ENCODE peak calls at places on chromosomes 5 and 9, in five cellular contexts. One of them, this sample, is unnamed.

GRCh38 chr5:18744990-18745590 is 1110.8 kb downstream of the TAF11L14 start:
- DNase-seq in cardiac muscle cell: no peak
- DNase-seq in T-helper 2 cell: peak; percentile 84
- DNase-seq in OCI-LY7: peak; percentile 9
- DNase-seq in NCI-H2171 treated with DMSO at 0.1 percent for 48 hours: no peak
- DNase-seq in this sample: peak; percentile 22

GRCh38 chr5:26872337-26872736 is 166.0 kb downstream of the CDH9 start:
- DNase-seq in cardiac muscle cell: no peak
- DNase-seq in T-helper 2 cell: no peak
- DNase-seq in OCI-LY7: no peak
- DNase-seq in NCI-H2171 treated with DMSO at 0.1 percent for 48 hours: no peak
- DNase-seq in this sample: no peak

GRCh38 chr5:67214036-67214435 is 17.4 kb upstream of the CD180 start:
- DNase-seq in cardiac muscle cell: no peak
- DNase-seq in T-helper 2 cell: no peak
- DNase-seq in OCI-LY7: no peak
- DNase-seq in NCI-H2171 treated with DMSO at 0.1 percent for 48 hours: no peak
- DNase-seq in this sample: no peak

GRCh38 chr9:124257865-124258764 is at the start of gene NEK6:
- DNase-seq in cardiac muscle cell: peak; percentile 63
- DNase-seq in T-helper 2 cell: peak; percentile 74
- DNase-seq in OCI-LY7: peak; percentile 50
- DNase-seq in NCI-H2171 treated with DMSO at 0.1 percent for 48 hours: no peak
- DNase-seq in this sample: no peak

GRCh38 chr5:66223637-66224036 is 79.5 kb downstream of the SREK1 start:
- DNase-seq in cardiac muscle cell: no peak
- DNase-seq in T-helper 2 cell: peak; percentile 11
- DNase-seq in OCI-LY7: peak; percentile 24
- DNase-seq in NCI-H2171 treated with DMSO at 0.1 percent for 48 hours: no peak
- DNase-seq in this sample: no peak

GRCh38 chr9:1050125-1050895 is at the start of gene DMRT2:
- DNase-seq in cardiac muscle cell: peak; percentile 93
- DNase-seq in T-helper 2 cell: peak; percentile 72
- DNase-seq in OCI-LY7: peak; percentile 93
- DNase-seq in NCI-H2171 treated with DMSO at 0.1 percent for 48 hours: peak; percentile 97
- DNase-seq in this sample: no peak

GRCh38 chr5:151078490-151079262 is 2.2 kb downstream of the TNIP1 start:
- DNase-seq in cardiac muscle cell: no peak
- DNase-seq in T-helper 2 cell: peak; percentile 91
- DNase-seq in OCI-LY7: peak; percentile 42
- DNase-seq in NCI-H2171 treated with DMSO at 0.1 percent for 48 hours: no peak
- DNase-seq in this sample: peak; percentile 64

GRCh38 chr5:3268760-3269330 is 326.8 kb upstream of the IRX1 start:
- DNase-seq in cardiac muscle cell: no peak
- DNase-seq in T-helper 2 cell: no peak
- DNase-seq in OCI-LY7: no peak
- DNase-seq in NCI-H2171 treated with DMSO at 0.1 percent for 48 hours: peak; percentile 8
- DNase-seq in this sample: no peak

GRCh38 chr5:151264113-151264512 is 11.1 kb downstream of the GM2A start:
- DNase-seq in cardiac muscle cell: no peak
- DNase-seq in T-helper 2 cell: peak; percentile 64
- DNase-seq in OCI-LY7: no peak
- DNase-seq in NCI-H2171 treated with DMSO at 0.1 percent for 48 hours: no peak
- DNase-seq in this sample: no peak

GRCh38 chr5:11130111-11130510 is 369.1 kb upstream of the DAP start:
- DNase-seq in cardiac muscle cell: no peak
- DNase-seq in T-helper 2 cell: no peak
- DNase-seq in OCI-LY7: no peak
- DNase-seq in NCI-H2171 treated with DMSO at 0.1 percent for 48 hours: no peak
- DNase-seq in this sample: no peak

GRCh38 chr5:164555809-164556208 is 1050.4 kb downstream of the MAT2B start:
- DNase-seq in cardiac muscle cell: no peak
- DNase-seq in T-helper 2 cell: no peak
- DNase-seq in OCI-LY7: no peak
- DNase-seq in NCI-H2171 treated with DMSO at 0.1 percent for 48 hours: no peak
- DNase-seq in this sample: no peak

GRCh38 chr9:96394832-96395496 is 11.5 kb upstream of the SLC35D2 start:
- DNase-seq in cardiac muscle cell: no peak
- DNase-seq in T-helper 2 cell: no peak
- DNase-seq in OCI-LY7: no peak
- DNase-seq in NCI-H2171 treated with DMSO at 0.1 percent for 48 hours: no peak
- DNase-seq in this sample: no peak

GRCh38 chr9:27548055-27548741 is 18.6 kb upstream of the MOB3B start:
- DNase-seq in cardiac muscle cell: peak; percentile 63
- DNase-seq in T-helper 2 cell: peak; percentile 14
- DNase-seq in OCI-LY7: peak; percentile 18
- DNase-seq in NCI-H2171 treated with DMSO at 0.1 percent for 48 hours: peak; percentile 34
- DNase-seq in this sample: no peak

GRCh38 chr9:127065592-127065991 is 56.8 kb downstream of the ANGPTL2 start:
- DNase-seq in cardiac muscle cell: no peak
- DNase-seq in T-helper 2 cell: no peak
- DNase-seq in OCI-LY7: no peak
- DNase-seq in NCI-H2171 treated with DMSO at 0.1 percent for 48 hours: no peak
- DNase-seq in this sample: no peak

GRCh38 chr5:169875091-169875727 is 105.1 kb downstream of the INSYN2B start:
- DNase-seq in cardiac muscle cell: no peak
- DNase-seq in T-helper 2 cell: no peak
- DNase-seq in OCI-LY7: no peak
- DNase-seq in NCI-H2171 treated with DMSO at 0.1 percent for 48 hours: no peak
- DNase-seq in this sample: no peak

GRCh38 chr5:128174951-128175350 is 91.4 kb downstream of the SLC12A2 start:
- DNase-seq in cardiac muscle cell: no peak
- DNase-seq in T-helper 2 cell: no peak
- DNase-seq in OCI-LY7: no peak
- DNase-seq in NCI-H2171 treated with DMSO at 0.1 percent for 48 hours: no peak
- DNase-seq in this sample: no peak

GRCh38 chr9:92963831-92964606 is 16.7 kb downstream of the FGD3 start:
- DNase-seq in cardiac muscle cell: no peak
- DNase-seq in T-helper 2 cell: peak; percentile 94
- DNase-seq in OCI-LY7: peak; percentile 93
- DNase-seq in NCI-H2171 treated with DMSO at 0.1 percent for 48 hours: no peak
- DNase-seq in this sample: peak; percentile 77

GRCh38 chr5:174532453-174533126 is 191.8 kb upstream of the MSX2 start:
- DNase-seq in cardiac muscle cell: peak; percentile 81
- DNase-seq in T-helper 2 cell: peak; percentile 21
- DNase-seq in OCI-LY7: no peak
- DNase-seq in NCI-H2171 treated with DMSO at 0.1 percent for 48 hours: no peak
- DNase-seq in this sample: no peak

GRCh38 chr9:16352791-16353401 is 517.6 kb downstream of the BNC2 start:
- DNase-seq in cardiac muscle cell: no peak
- DNase-seq in T-helper 2 cell: no peak
- DNase-seq in OCI-LY7: no peak
- DNase-seq in NCI-H2171 treated with DMSO at 0.1 percent for 48 hours: peak; percentile 1
- DNase-seq in this sample: no peak

GRCh38 chr5:146213210-146213838 is 9.9 kb downstream of the RBM27 start:
- DNase-seq in cardiac muscle cell: peak; percentile 33
- DNase-seq in T-helper 2 cell: no peak
- DNase-seq in OCI-LY7: peak; percentile 17
- DNase-seq in NCI-H2171 treated with DMSO at 0.1 percent for 48 hours: no peak
- DNase-seq in this sample: no peak

GRCh38 chr5:150358261-150359095 is 981 bp downstream of the TCOF1 start:
- DNase-seq in cardiac muscle cell: no peak
- DNase-seq in T-helper 2 cell: peak; percentile 45
- DNase-seq in OCI-LY7: peak; percentile 57
- DNase-seq in NCI-H2171 treated with DMSO at 0.1 percent for 48 hours: no peak
- DNase-seq in this sample: no peak

GRCh38 chr9:125649315-125649714 is 57.7 kb downstream of the MAPKAP1 start:
- DNase-seq in cardiac muscle cell: no peak
- DNase-seq in T-helper 2 cell: no peak
- DNase-seq in OCI-LY7: no peak
- DNase-seq in NCI-H2171 treated with DMSO at 0.1 percent for 48 hours: peak; percentile 24
- DNase-seq in this sample: no peak

GRCh38 chr5:93503598-93504067 is 77.4 kb downstream of the NR2F1-AS1 start:
- DNase-seq in cardiac muscle cell: no peak
- DNase-seq in T-helper 2 cell: no peak
- DNase-seq in OCI-LY7: no peak
- DNase-seq in NCI-H2171 treated with DMSO at 0.1 percent for 48 hours: no peak
- DNase-seq in this sample: no peak

GRCh38 chr9:110712955-110713354 is 44.4 kb downstream of the MUSK start:
- DNase-seq in cardiac muscle cell: no peak
- DNase-seq in T-helper 2 cell: no peak
- DNase-seq in OCI-LY7: no peak
- DNase-seq in NCI-H2171 treated with DMSO at 0.1 percent for 48 hours: no peak
- DNase-seq in this sample: no peak

GRCh38 chr9:99389087-99390033 is 167.3 kb downstream of the SEC61B start:
- DNase-seq in cardiac muscle cell: no peak
- DNase-seq in T-helper 2 cell: no peak
- DNase-seq in OCI-LY7: no peak
- DNase-seq in NCI-H2171 treated with DMSO at 0.1 percent for 48 hours: no peak
- DNase-seq in this sample: no peak

GRCh38 chr9:18208166-18209059 is 265.5 kb upstream of the ADAMTSL1 start:
- DNase-seq in cardiac muscle cell: peak; percentile 71
- DNase-seq in T-helper 2 cell: no peak
- DNase-seq in OCI-LY7: peak; percentile 4
- DNase-seq in NCI-H2171 treated with DMSO at 0.1 percent for 48 hours: peak; percentile 10
- DNase-seq in this sample: no peak

GRCh38 chr5:116442095-116442534 is 132.5 kb downstream of the SEMA6A start:
- DNase-seq in cardiac muscle cell: no peak
- DNase-seq in T-helper 2 cell: no peak
- DNase-seq in OCI-LY7: no peak
- DNase-seq in NCI-H2171 treated with DMSO at 0.1 percent for 48 hours: peak; percentile 76
- DNase-seq in this sample: no peak

GRCh38 chr9:111803924-111804323 is 9.2 kb upstream of the SHOC1 start:
- DNase-seq in cardiac muscle cell: no peak
- DNase-seq in T-helper 2 cell: peak; percentile 11
- DNase-seq in OCI-LY7: no peak
- DNase-seq in NCI-H2171 treated with DMSO at 0.1 percent for 48 hours: no peak
- DNase-seq in this sample: no peak

GRCh38 chr5:113089653-113090335 is 113.2 kb downstream of the DCP2 start:
- DNase-seq in cardiac muscle cell: no peak
- DNase-seq in T-helper 2 cell: no peak
- DNase-seq in OCI-LY7: no peak
- DNase-seq in NCI-H2171 treated with DMSO at 0.1 percent for 48 hours: no peak
- DNase-seq in this sample: no peak

GRCh38 chr5:59380350-59380951 is 513.1 kb downstream of the PDE4D start:
- DNase-seq in cardiac muscle cell: peak; percentile 75
- DNase-seq in T-helper 2 cell: peak; percentile 80
- DNase-seq in OCI-LY7: peak; percentile 56
- DNase-seq in NCI-H2171 treated with DMSO at 0.1 percent for 48 hours: peak; percentile 41
- DNase-seq in this sample: no peak

GRCh38 chr5:147746986-147747385 is 35.5 kb downstream of the JAKMIP2 start:
- DNase-seq in cardiac muscle cell: no peak
- DNase-seq in T-helper 2 cell: no peak
- DNase-seq in OCI-LY7: no peak
- DNase-seq in NCI-H2171 treated with DMSO at 0.1 percent for 48 hours: no peak
- DNase-seq in this sample: no peak

GRCh38 chr5:142215915-142216681 is 107.5 kb downstream of the NDFIP1 start:
- DNase-seq in cardiac muscle cell: no peak
- DNase-seq in T-helper 2 cell: no peak
- DNase-seq in OCI-LY7: no peak
- DNase-seq in NCI-H2171 treated with DMSO at 0.1 percent for 48 hours: no peak
- DNase-seq in this sample: no peak